ENCODE peak calls at places on chromosome 21, in six cellular contexts. B, V, X, R, P and C are unnamed samples.

GRCh38 chr21:29233611-29234540 is 64.8 kb upstream of the BACH1 start:
- DNase-seq in R (no peak), V (peak), P (no peak), B (peak), X (no peak), C (peak)

GRCh38 chr21:41703857-41704501 is 62.9 kb downstream of the RIPK4 start:
- DNase-seq in X (no peak), B (no peak), R (no peak), V (no peak), P (no peak), C (no peak)

GRCh38 chr21:31201548-31201947 is 142.5 kb downstream of the TIAM1 start:
- DNase-seq in B (no peak), X (no peak), V (peak), P (no peak), R (no peak), C (no peak)

GRCh38 chr21:37796011-37796410 is 120.2 kb downstream of the KCNJ6 start:
- DNase-seq in R (no peak), V (no peak), P (no peak), B (no peak), X (no peak), C (no peak)

GRCh38 chr21:46661211-46661625 is 25.7 kb downstream of the PRMT2 start:
- DNase-seq in V (no peak), P (no peak), X (no peak), R (peak), B (peak), C (peak)

GRCh38 chr21:16752109-16752508 is 760.7 kb upstream of the CXADR start:
- DNase-seq in P (no peak), V (no peak), B (no peak), X (no peak), R (no peak), C (no peak)

GRCh38 chr21:40204956-40205355 is 337.7 kb downstream of the PCP4 start:
- DNase-seq in V (no peak), B (no peak), P (no peak), X (no peak), R (no peak), C (no peak)

GRCh38 chr21:27393726-27394125 is 426.8 kb upstream of the ADAMTS5 start:
- DNase-seq in V (no peak), P (no peak), R (no peak), B (no peak), X (no peak), C (no peak)

GRCh38 chr21:31161157-31161556 is 122.9 kb upstream of the KRTAP19-8 start:
- DNase-seq in R (no peak), P (no peak), X (no peak), V (no peak), B (no peak), C (no peak)

GRCh38 chr21:46424621-46425020 is 34.1 kb upstream of the DIP2A start:
- DNase-seq in B (no peak), P (no peak), X (no peak), V (no peak), R (no peak), C (no peak)

GRCh38 chr21:17451364-17451869 is 61.4 kb upstream of the CXADR start:
- DNase-seq in B (no peak), V (no peak), R (no peak), P (no peak), X (peak), C (no peak)

GRCh38 chr21:37682908-37683307 is 233.3 kb downstream of the KCNJ6 start:
- DNase-seq in X (no peak), R (no peak), P (no peak), B (no peak), V (no peak), C (no peak)

GRCh38 chr21:37460196-37460595 is 93.6 kb downstream of the DYRK1A start:
- DNase-seq in R (no peak), X (no peak), V (no peak), P (peak), B (no peak), C (no peak)

GRCh38 chr21:46121286-46122221 is 23.6 kb downstream of the COL6A2 start:
- DNase-seq in R (peak), X (no peak), P (no peak), V (no peak), B (peak), C (peak)

GRCh38 chr21:41506526-41507520 is 1.1 kb downstream of the TMPRSS2 start:
- DNase-seq in P (no peak), X (no peak), V (no peak), R (peak), B (no peak), C (no peak)

GRCh38 chr21:41348434-41348833 is 13.4 kb upstream of the MX2 start:
- DNase-seq in P (no peak), R (no peak), V (no peak), X (no peak), B (no peak), C (no peak)

GRCh38 chr21:27189870-27190269 is 223.0 kb upstream of the ADAMTS5 start:
- DNase-seq in B (no peak), P (no peak), R (no peak), X (no peak), V (no peak), C (no peak)

GRCh38 chr21:17343055-17343454 is 169.8 kb upstream of the CXADR start:
- DNase-seq in B (no peak), P (peak), R (no peak), X (peak), V (no peak), C (no peak)

GRCh38 chr21:37862536-37862935 is 53.7 kb downstream of the KCNJ6 start:
- DNase-seq in P (no peak), V (no peak), B (peak), X (no peak), R (peak), C (peak)

GRCh38 chr21:40660461-40660860 is 186.5 kb downstream of the DSCAM start:
- DNase-seq in P (no peak), R (no peak), V (no peak), X (no peak), B (no peak), C (no peak)

GRCh38 chr21:46393941-46394818 is 64.5 kb upstream of the DIP2A start:
- DNase-seq in B (no peak), V (no peak), X (peak), R (no peak), P (no peak), C (no peak)

GRCh38 chr21:37531402-37532042 is 164.9 kb downstream of the DYRK1A start:
- DNase-seq in B (no peak), X (no peak), P (no peak), R (no peak), V (no peak), C (no peak)

GRCh38 chr21:15097580-15097979 is 32.8 kb upstream of the NRIP1 start:
- DNase-seq in R (no peak), B (no peak), X (no peak), P (no peak), V (no peak), C (no peak)

GRCh38 chr21:16072692-16073091 is 342.9 kb downstream of the USP25 start:
- DNase-seq in B (no peak), P (no peak), V (no peak), X (no peak), R (no peak), C (no peak)

GRCh38 chr21:14070049-14070893 is 140.5 kb downstream of the LIPI start:
- DNase-seq in V (no peak), R (peak), P (no peak), X (no peak), B (no peak), C (no peak)

GRCh38 chr21:37145635-37146111 is 72.6 kb downstream of the TTC3 start:
- DNase-seq in B (no peak), P (no peak), X (no peak), R (no peak), V (no peak), C (no peak)

GRCh38 chr21:41620982-41621381 is 113.0 kb upstream of the TMPRSS2 start:
- DNase-seq in V (no peak), R (no peak), X (no peak), P (no peak), B (no peak), C (no peak)

GRCh38 chr21:27213328-27213727 is 246.4 kb upstream of the ADAMTS5 start:
- DNase-seq in R (no peak), V (no peak), X (no peak), P (no peak), B (no peak), C (no peak)

GRCh38 chr21:21963911-21964310 is 965.7 kb downstream of the NCAM2 start:
- DNase-seq in P (no peak), B (no peak), R (no peak), V (no peak), X (no peak), C (no peak)

GRCh38 chr21:31088196-31088751 is 50.0 kb upstream of the KRTAP19-8 start:
- DNase-seq in R (peak), P (no peak), X (no peak), V (no peak), B (no peak), C (no peak)

GRCh38 chr21:17989780-17990179 is 170.6 kb upstream of the C21orf91 start:
- DNase-seq in V (no peak), X (no peak), P (no peak), R (no peak), B (no peak), C (no peak)

GRCh38 chr21:38984982-38985422 is 179.3 kb downstream of the ETS2 start:
- DNase-seq in P (no peak), X (no peak), B (no peak), R (no peak), V (no peak), C (no peak)
- TF ChIP-seq POLR2AphosphoS5 in P (no peak), X (no peak), B (no peak), R (no peak), V (no peak), C (no peak)

GRCh38 chr21:42941696-42942085 is 16.3 kb upstream of the ERVH48-1 start:
- DNase-seq in V (no peak), B (no peak), R (no peak), P (no peak), X (no peak), C (no peak)
- TF ChIP-seq TAF1 in V (no peak), B (no peak), R (no peak), P (no peak), X (no peak), C (no peak)

DNA sequence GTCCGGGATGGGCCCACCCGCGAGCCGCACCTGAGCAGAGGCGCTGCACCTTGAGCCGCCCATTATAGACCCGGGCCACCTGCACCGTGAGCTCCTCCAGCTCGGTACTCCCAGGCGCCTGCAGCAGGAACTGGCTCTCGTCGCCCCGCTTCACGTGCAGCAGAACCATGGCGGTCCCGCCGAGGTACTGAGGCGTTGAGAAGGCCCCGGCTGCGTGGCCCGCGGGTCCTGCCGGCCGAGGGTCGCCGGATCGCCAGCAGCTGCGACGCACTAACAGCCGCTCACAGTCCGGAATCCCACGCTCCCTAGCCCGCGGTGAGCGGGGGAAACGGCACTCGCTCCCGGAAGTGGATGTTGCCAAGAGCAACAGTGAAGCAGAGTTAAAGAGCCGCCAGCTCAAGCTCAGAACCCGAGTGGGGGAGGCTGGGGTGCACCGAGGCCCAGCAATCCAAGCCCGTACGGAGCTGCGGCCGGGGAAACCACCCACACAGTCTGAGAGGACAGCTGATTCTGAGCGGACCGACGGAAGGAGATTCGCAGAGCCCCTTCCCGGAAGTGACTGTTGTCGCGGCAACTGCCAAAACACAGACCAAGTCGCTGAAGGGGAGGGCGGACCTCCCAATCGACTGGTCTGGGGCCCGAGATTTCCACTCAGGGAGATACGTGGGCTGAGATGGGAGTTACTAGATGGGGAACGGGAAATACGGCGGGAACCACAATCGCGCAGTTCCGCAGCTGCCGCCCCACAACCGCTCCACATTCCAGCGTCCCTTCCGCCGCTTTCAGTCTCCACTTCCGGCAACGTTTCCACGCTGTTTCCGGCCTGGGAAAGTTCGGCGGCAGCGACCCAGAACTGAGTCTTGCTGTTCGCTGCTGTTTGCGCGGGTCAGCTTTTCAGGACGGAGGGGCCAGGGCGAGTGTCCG is at the start of gene CFAP298:
- DNase-seq in R (peak), V (peak), P (peak), X (peak), B (peak), C (peak)
- TF ChIP-seq POLR2A in R (peak), V (peak), P (peak), X (peak), B (peak), C (peak)

GRCh38 chr21:26096972-26097371 is 73.6 kb downstream of the APP start:
- DNase-seq in V (no peak), R (no peak), P (no peak), X (no peak), B (no peak), C (no peak)

GRCh38 chr21:26100573-26100972 is 70.0 kb downstream of the APP start:
- DNase-seq in R (no peak), P (no peak), X (no peak), B (no peak), V (no peak), C (no peak)

GRCh38 chr21:26097475-26097874 is 73.1 kb downstream of the APP start:
- DNase-seq in R (no peak), V (no peak), P (no peak), B (no peak), X (no peak), C (no peak)

GRCh38 chr21:26098758-26099157 is 71.8 kb downstream of the APP start:
- DNase-seq in V (no peak), B (no peak), X (no peak), R (no peak), P (no peak), C (no peak)

DNA sequence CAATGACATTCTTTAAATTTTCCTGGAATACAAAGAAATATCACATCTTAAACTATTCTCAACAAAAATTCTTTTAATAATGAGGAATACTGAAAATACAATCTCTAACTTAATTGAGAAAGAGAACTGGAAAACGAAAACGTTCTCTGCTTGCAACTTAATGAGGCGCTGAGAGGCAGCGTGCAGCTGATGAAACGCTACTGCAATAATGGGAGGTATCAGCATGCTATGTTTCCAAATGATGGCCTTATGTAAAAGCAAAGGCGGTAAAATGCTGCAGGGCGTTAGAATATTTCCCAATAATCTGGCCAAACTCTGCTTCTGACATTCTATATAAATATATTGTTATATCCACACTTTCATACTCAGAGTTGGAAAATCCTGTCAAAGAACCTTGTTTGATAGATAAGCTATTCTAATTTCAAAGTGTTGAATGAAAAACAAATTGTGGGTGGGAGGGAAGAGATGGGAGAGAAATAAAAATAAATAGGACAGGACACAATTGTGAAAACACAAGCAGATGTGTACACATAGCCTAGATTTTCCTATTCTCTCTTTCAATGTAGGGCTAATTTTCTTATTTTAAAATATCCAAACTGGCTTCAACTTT is 70.9 kb downstream of the APP start:
- DNase-seq in B (no peak), P (no peak), X (no peak), V (no peak), R (no peak), C (no peak)
- TF ChIP-seq POLR2AphosphoS5 in B (no peak), P (no peak), X (no peak), V (no peak), R (no peak), C (no peak)

DNA sequence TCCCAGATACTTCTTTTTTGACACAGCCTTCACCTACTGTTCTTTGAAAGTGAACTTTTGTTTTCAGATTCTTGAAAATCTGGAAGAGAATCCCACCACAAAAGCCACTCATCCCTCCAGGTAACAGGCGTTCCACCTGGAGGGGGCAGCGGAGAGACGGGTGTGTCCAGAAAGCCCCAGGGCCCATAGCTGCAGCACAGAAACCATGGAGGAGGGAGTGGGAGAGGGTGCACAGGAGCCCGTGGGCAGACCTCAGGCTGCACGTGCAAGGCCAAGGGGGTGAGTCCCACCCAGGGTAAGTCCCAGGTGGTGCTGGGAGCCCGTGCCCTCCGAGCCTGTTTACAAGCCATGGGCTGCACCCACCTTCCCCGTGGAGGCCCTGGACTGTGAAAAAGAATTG is 86.5 kb downstream of the PSMG1 start:
- DNase-seq in X (no peak), P (no peak), R (peak), V (no peak), B (no peak), C (no peak)
- TF ChIP-seq TAF1 in X (no peak), P (no peak), R (no peak), V (no peak), B (no peak), C (no peak)

GRCh38 chr21:25607151-25607811 is at the start of gene MRPL39:
- DNase-seq in X (peak), P (peak), B (peak), R (peak), V (peak), C (peak)
- TF ChIP-seq POLR2A in X (peak), P (peak), B (peak), R (peak), V (peak), C (peak)

GRCh38 chr21:45041351-45041805 is 33.0 kb upstream of the ADARB1 start:
- DNase-seq in R (no peak), X (no peak), P (no peak), B (no peak), V (no peak), C (no peak)
- TF ChIP-seq POLR2AphosphoS5 in R (no peak), X (no peak), P (no peak), B (no peak), V (no peak), C (no peak)

GRCh38 chr21:36005018-36005417 is 55.3 kb downstream of the SETD4 start:
- DNase-seq in R (no peak), V (no peak), B (no peak), X (no peak), P (peak), C (no peak)
- TF ChIP-seq TAF1 in R (no peak), V (no peak), B (no peak), X (no peak), P (no peak), C (no peak)

DNA sequence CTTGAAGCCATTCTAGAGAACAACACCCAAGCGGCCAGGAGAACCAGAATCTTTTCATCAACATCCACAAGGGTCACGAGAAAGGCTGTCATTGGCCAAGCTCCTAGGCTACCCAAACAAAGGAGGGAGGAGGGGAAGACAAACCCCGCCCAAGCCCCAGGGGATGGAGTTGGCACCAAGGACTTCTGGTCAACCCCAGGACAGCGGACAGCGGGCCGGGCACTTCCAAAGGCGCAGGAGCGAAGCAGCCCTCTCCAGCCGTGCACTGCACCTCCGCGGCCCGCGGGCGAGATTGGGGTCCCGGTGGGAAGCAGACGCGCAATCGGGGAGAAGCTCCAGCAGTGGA is at the start of gene CLIC6:
- DNase-seq in X (no peak), R (no peak), B (no peak), P (no peak), V (no peak), C (no peak)
- TF ChIP-seq POLR2A in X (no peak), R (no peak), B (no peak), P (no peak), V (no peak), C (no peak)